ENCODE peak calls at places on chromosome 13, in four cellular contexts. X, Z, U and Y are unnamed samples.

GRCh38 chr13:99766641-99767045 is 204.9 kb downstream of the ZIC5 start:
- DNase-seq in X (no peak), Z (no peak), U (no peak), Y (peak; percentile 11)

GRCh38 chr13:109764474-109765292 is 21.7 kb downstream of the IRS2 start:
- DNase-seq in X (no peak), Z (no peak), U (no peak), Y (no peak)

GRCh38 chr13:27022571-27023311 is 148.9 kb downstream of the USP12 start:
- DNase-seq in X (no peak), Z (no peak), U (no peak), Y (no peak)

GRCh38 chr13:19961924-19962323 is 3.4 kb downstream of the ZMYM2 start:
- DNase-seq in X (no peak), Z (no peak), U (no peak), Y (no peak)

GRCh38 chr13:33676700-33677048 is 141.3 kb upstream of the RFC3 start:
- DNase-seq in X (peak; percentile 75), Z (peak; percentile 69), U (peak; percentile 32), Y (peak; percentile 43)

GRCh38 chr13:106617561-106617960 is 49.6 kb upstream of the ARGLU1 start:
- DNase-seq in X (no peak), Z (no peak), U (peak; percentile 12), Y (no peak)

GRCh38 chr13:31477961-31478360 is 261.4 kb upstream of the RXFP2 start:
- DNase-seq in X (no peak), Z (no peak), U (peak; percentile 79), Y (no peak)

GRCh38 chr13:29418026-29418425 is 177.5 kb downstream of the SLC7A1 start:
- DNase-seq in X (no peak), Z (no peak), U (no peak), Y (no peak)

GRCh38 chr13:41136396-41137031 is 3.9 kb upstream of the KBTBD6 start:
- DNase-seq in X (no peak), Z (no peak), U (no peak), Y (no peak)

GRCh38 chr13:46759861-46760260 is 37.1 kb downstream of the ESD start:
- DNase-seq in X (no peak), Z (no peak), U (peak; percentile 37), Y (peak; percentile 99)

GRCh38 chr13:50529154-50529882 is 314.2 kb downstream of the DLEU7 start:
- DNase-seq in X (peak; percentile 88), Z (peak; percentile 44), U (peak; percentile 84), Y (peak; percentile 65)

GRCh38 chr13:99908129-99908805 is 63.3 kb downstream of the ZIC5 start:
- DNase-seq in X (peak; percentile 82), Z (no peak), U (no peak), Y (peak; percentile 96)

GRCh38 chr13:42753697-42754096 is 27.7 kb upstream of the FAM216B start:
- DNase-seq in X (no peak), Z (no peak), U (no peak), Y (no peak)

GRCh38 chr13:95793018-95793555 is 116.1 kb downstream of the DNAJC3 start:
- DNase-seq in X (no peak), Z (no peak), U (no peak), Y (no peak)

GRCh38 chr13:98721825-98722510 is 30.5 kb downstream of the SLC15A1 start:
- DNase-seq in X (no peak), Z (no peak), U (no peak), Y (peak; percentile 30)

GRCh38 chr13:78595819-78596700 is 7.3 kb downstream of the POU4F1 start:
- DNase-seq in X (peak; percentile 13), Z (no peak), U (no peak), Y (no peak)

GRCh38 chr13:59963383-59963782 is 200.3 kb downstream of the DIAPH3 start:
- DNase-seq in X (no peak), Z (no peak), U (no peak), Y (no peak)

GRCh38 chr13:59957438-59957837 is 206.3 kb downstream of the DIAPH3 start:
- DNase-seq in X (no peak), Z (no peak), U (no peak), Y (no peak)

GRCh38 chr13:59963827-59964226 is 199.9 kb downstream of the DIAPH3 start:
- DNase-seq in X (no peak), Z (no peak), U (no peak), Y (no peak)

GRCh38 chr13:59962343-59962742 is 201.4 kb downstream of the DIAPH3 start:
- DNase-seq in X (no peak), Z (no peak), U (no peak), Y (no peak)

DNA sequence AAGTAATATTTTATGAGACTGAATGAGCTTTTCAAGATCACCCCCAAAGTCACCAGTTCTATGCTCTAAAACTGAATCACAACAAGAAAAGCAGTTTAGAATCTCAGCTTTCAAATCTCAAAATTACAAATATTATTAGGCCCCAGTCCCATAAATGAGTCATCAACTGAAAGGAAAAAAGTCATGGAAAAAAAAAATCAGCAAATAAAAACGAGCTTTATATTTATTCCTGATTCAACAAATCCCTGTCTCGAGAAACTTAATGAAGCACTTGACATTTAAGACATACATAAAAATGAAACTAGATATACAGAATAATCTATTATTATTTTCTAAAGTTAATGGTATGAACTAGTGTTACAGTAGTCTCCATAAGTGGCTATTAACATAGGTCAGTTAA is 203.0 kb downstream of the DIAPH3 start:
- DNase-seq in X (no peak), Z (no peak), U (no peak), Y (no peak)
- H3K4me3 ChIP-seq in X (no peak overlapping the region), Z (no peak overlapping the region), U (no peak overlapping the region), Y (no peak overlapping the region)

GRCh38 chr13:108185218-108185617 is 30.1 kb downstream of the LIG4 start:
- DNase-seq in X (no peak), Z (no peak), U (no peak), Y (no peak)

GRCh38 chr13:108178105-108178504 is 37.2 kb downstream of the LIG4 start:
- DNase-seq in X (no peak), Z (no peak), U (no peak), Y (no peak)

GRCh38 chr13:108176685-108177274 is 38.6 kb downstream of the LIG4 start:
- DNase-seq in X (peak; percentile 21), Z (no peak), U (no peak), Y (no peak)

GRCh38 chr13:108188260-108188659 is 27.1 kb downstream of the LIG4 start:
- DNase-seq in X (no peak), Z (no peak), U (no peak), Y (no peak)

GRCh38 chr13:108182652-108183051 is 32.7 kb downstream of the LIG4 start:
- DNase-seq in X (no peak), Z (no peak), U (no peak), Y (no peak)
- H3K4me3 ChIP-seq in X (no peak overlapping the region), Z (no peak overlapping the region), U (no peak overlapping the region), Y (no peak overlapping the region)

DNA sequence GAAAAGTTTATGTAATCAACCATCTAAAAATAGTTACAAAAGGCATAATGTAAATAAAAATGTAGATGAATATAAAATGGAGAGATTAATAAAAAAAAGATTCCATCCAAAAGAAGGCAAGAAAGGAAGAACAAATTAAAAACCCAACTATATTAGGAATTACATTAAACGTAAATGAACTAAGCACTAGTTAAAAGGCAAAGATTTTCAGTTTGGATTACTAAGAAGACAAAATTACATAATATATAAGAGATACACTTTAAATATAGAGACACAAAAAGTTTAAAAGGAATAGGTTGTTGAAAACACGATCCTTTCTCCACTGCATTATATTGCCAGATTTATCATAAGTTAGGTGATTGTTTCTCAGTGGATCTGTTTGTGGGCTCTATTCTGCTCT is 27.3 kb downstream of the NUFIP1 start:
- DNase-seq in X (no peak), Z (no peak), U (no peak), Y (no peak)
- H3K4me3 ChIP-seq in X (no peak overlapping the region), Z (no peak overlapping the region), U (no peak overlapping the region), Y (no peak overlapping the region)

DNA sequence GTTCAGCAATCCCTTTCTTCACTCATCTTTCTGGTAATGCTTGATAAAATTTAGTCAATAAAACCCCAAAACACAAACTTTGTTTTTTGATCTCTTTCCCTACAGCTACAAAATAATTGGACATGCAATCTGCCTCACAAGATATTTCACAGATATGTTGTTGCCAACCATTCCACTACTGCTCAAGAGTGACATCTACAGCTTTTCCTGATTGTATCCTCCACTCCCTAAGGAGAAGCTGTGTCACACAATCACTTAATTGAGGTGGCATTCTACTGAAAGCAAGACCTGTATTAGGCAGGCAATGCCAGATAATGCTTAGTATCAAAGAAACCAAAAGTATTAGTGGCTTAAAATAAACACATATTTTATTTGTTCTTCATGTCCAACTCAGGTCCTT is 1646.2 kb upstream of the SPRY2 start:
- DNase-seq in X (no peak), Z (no peak), U (no peak), Y (peak; percentile 7)
- H3K4me3 ChIP-seq in X (no peak overlapping the region), Z (no peak overlapping the region), U (no peak overlapping the region), Y (no peak overlapping the region)